ENCODE peak calls at places on chromosome 1, in nine cellular contexts. T is AG04449, O is foreskin fibroblast, K is heart right ventricle, L is psoas muscle, Q is GM23338, G is spleen, M is PC-3, W is PC-9. F is an unnamed sample.
A peak's percentile ranks its signal among the peaks of the same experiment; 100 is the strongest.

GRCh38 chr1:55725378-55725777 is 510.2 kb upstream of the USP24 start:
- DNase-seq in W (peak; percentile 92), G (no peak), M (peak; percentile 93), Q (no peak), T (no peak), K (no peak), L (no peak), O (peak; percentile 39), F (no peak)

GRCh38 chr1:216212826-216213225 is 210.4 kb downstream of the USH2A start:
- DNase-seq in O (no peak), L (no peak), K (no peak), Q (no peak), M (no peak), W (no peak), T (no peak), G (no peak), F (no peak)

GRCh38 chr1:2194319-2194897 is at the start of gene FAAP20:
- DNase-seq in Q (peak; percentile 80), O (peak; percentile 84), W (no peak), K (peak; percentile 76), G (no peak), M (peak; percentile 72), T (no peak), L (no peak), F (no peak)

GRCh38 chr1:2594641-2595131 is 8.1 kb downstream of the PRXL2B start:
- DNase-seq in T (no peak), W (no peak), G (peak; percentile 72), K (peak; percentile 20), L (no peak), Q (no peak), O (no peak), M (no peak), F (no peak)

GRCh38 chr1:65773391-65773790 is 19.3 kb upstream of the PDE4B start:
- DNase-seq in M (peak; percentile 85), O (peak; percentile 39), L (no peak), T (no peak), W (no peak), Q (no peak), K (no peak), G (no peak), F (no peak)

GRCh38 chr1:170214980-170215910 is 69.5 kb downstream of the NTMT2 start:
- DNase-seq in K (no peak), L (peak; percentile 30), Q (no peak), T (no peak), O (no peak), M (no peak), W (no peak), G (no peak), F (no peak)

GRCh38 chr1:85628791-85629531 is 48.4 kb downstream of the CCN1 start:
- DNase-seq in M (peak; percentile 86), G (no peak), K (peak; percentile 38), O (peak; percentile 94), Q (peak; percentile 67), W (no peak), T (peak; percentile 92), L (peak; percentile 37), F (no peak)

GRCh38 chr1:100799548-100799947 is 80.0 kb downstream of the VCAM1 start:
- DNase-seq in L (no peak), Q (no peak), O (no peak), W (no peak), M (peak; percentile 15), T (no peak), K (no peak), G (no peak), F (no peak)

DNA sequence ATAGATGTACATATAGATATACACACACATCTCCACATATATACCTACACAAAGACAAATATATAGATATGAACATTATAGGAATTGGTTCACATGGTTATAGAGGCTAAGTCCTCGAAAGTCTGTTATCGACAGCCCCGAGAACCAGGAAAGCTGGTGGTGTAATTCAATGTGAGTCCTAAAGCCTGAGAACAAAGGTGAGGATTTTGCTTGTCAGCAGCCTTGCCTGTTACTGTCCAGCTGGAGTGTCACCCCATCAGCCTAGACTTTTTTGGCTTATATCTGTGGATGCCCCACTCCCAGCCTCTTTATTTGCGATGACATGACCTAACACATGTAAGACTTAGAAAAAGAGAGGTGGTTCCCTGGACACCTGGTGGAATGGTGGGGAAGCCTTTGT is 97.0 kb downstream of the GIPC2 start:
- DNase-seq in G (no peak), W (no peak), O (no peak), M (no peak), K (no peak), T (no peak), L (no peak), Q (no peak), F (no peak)
- H3K4me3 ChIP-seq in G (peak overlapping the region; percentile 2), W (no peak overlapping the region), O (no peak overlapping the region), M (no peak overlapping the region), K (no peak overlapping the region), T (no peak overlapping the region), L (no peak overlapping the region), Q (no peak overlapping the region), F (no peak overlapping the region)

DNA sequence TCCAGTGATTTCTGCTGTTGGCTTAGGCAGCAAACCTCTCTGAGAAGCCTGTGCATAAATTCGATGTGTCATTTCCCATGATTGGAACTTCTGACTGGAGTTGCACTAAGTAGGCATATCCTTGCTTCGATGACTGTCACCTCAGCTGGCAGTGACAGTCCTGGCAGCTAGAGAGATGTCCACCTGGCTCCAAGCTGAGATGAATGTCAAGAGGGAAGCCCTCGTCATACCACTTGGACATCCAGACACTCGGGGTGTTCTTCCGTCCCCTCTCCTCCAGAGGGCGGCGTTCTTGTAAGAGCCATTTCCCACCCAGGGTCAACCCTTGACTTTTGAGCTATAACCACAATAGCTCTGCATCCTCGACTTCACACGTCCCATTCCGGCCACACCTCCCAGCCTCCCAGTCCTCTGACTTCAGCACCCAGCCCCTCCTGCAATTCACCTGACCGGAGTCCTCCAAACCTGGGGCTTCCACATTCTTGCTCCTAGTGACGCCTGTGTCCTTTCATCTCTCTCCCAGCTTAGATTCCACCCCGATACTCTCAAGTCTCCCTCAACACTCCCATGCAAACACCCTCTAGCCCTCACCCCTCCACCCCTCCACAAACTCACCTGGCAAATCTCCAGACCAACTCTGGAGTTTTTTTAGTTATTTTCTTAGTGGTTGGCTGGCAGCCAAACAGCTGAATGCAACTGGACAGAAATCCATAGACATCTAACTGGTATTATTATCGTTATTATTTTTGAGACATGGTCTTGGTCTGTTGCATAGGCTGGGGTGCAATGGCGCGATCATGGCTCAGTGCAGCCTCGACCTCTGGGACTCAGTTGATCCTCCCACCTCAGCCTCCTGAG is 17.4 kb downstream of the CA6 start:
- DNase-seq in T (no peak), L (peak; percentile 26), O (peak; percentile 39), Q (peak; percentile 95), K (no peak), M (peak; percentile 56), W (peak; percentile 63), G (no peak), F (no peak)
- TF ChIP-seq CTCF in T (peak; percentile 37), L (peak; percentile 15), O (peak; percentile 54), Q (peak; percentile 80), K (peak; percentile 31), M (peak; percentile 73), W (peak; percentile 56), G (peak; percentile 55), F (peak; percentile 55)

DNA sequence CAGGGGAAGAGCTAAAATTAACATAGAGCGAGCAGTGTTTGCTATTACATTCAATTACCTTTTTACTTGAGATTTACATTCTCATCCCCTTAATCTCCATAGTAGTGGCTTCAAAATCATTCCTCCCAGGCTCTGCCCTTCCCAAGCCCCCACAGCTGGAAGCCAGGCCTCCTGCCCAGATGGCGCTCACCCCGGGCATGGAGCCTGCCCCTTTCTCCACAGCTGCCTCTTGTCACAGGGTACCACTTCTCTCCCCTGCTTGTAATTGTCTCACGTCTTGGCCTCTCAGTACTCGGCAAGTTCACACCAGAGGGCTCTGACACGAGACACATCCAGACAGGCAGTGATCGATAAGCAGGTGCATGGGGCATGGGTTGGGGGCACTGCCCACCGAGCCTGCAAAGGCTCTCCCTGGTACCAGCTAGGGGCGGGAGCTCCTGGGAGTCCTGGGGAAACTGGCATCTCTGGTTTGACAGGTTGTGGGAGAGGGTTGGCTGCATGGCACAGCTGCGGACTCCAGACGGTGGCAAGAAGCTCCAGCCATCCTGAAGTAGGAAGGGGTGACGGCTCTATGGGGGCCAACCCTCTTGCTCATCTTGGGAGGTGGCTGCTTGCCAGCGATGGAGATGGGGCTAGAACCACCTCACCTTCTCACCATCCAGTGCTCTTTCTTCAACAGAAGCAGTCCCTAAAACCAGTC is 20.1 kb downstream of the CASZ1 start:
- DNase-seq in M (peak; percentile 53), T (no peak), G (no peak), K (no peak), L (no peak), W (no peak), O (no peak), Q (no peak), F (no peak)
- H3K4me3 ChIP-seq in M (no peak overlapping the region), T (no peak overlapping the region), G (no peak overlapping the region), K (no peak overlapping the region), L (no peak overlapping the region), W (no peak overlapping the region), O (no peak overlapping the region), Q (no peak overlapping the region), F (no peak overlapping the region)

DNA sequence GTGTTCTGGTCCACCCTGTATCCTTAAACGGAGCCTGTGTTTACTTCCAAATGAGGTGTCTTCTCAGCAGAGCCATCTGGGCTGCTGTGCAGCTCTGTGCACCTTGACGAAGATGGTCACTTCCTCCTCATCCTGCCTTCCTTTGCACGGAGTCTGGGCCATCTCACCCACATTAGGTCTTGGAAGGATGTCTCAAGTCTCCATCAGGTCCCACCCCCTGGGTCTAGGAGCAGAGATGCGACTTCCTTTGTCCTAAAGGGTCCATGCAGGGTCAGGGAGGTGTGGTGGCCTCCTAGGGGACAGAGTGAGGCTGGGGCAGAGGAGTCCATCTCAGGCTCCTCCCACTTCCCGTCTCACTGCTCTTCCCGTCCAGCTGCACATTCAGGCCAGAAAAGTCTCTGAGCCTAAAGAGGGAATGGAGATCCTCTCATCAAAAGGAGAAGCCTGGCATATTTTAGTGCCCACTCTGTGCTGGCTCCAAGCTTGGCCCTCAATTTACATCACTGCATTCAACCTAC is 209.2 kb downstream of the MATN1 start:
- DNase-seq in G (peak; percentile 21), L (no peak), O (no peak), W (no peak), M (no peak), Q (no peak), T (no peak), K (no peak), F (no peak)
- TF ChIP-seq CTCF in G (no peak), L (no peak), O (no peak), W (no peak), M (no peak), Q (no peak), T (no peak), K (no peak), F (no peak)

GRCh38 chr1:94118471-94118870 is 2.5 kb downstream of the ABCA4 start:
- DNase-seq in M (no peak), L (no peak), T (no peak), O (no peak), W (no peak), K (no peak), Q (no peak), G (peak; percentile 55), F (no peak)

GRCh38 chr1:94119796-94120590 is 955 bp downstream of the ABCA4 start:
- DNase-seq in W (no peak), O (peak; percentile 24), G (peak; percentile 18), L (no peak), Q (no peak), T (no peak), M (no peak), K (no peak), F (no peak)

GRCh38 chr1:94119306-94119705 is 1.6 kb downstream of the ABCA4 start:
- DNase-seq in T (no peak), G (peak; percentile 47), W (no peak), M (no peak), K (no peak), O (no peak), L (no peak), Q (no peak), F (no peak)

GRCh38 chr1:94117250-94117851 is 3.6 kb downstream of the ABCA4 start:
- DNase-seq in Q (no peak), M (no peak), W (no peak), T (no peak), L (no peak), G (peak; percentile 44), K (no peak), O (no peak), F (no peak)

GRCh38 chr1:94118013-94118412 is 2.9 kb downstream of the ABCA4 start:
- DNase-seq in W (peak; percentile 95), O (peak; percentile 27), Q (no peak), L (no peak), K (no peak), G (peak; percentile 22), T (no peak), M (no peak), F (no peak)
- H3K4me3 ChIP-seq in W (no peak overlapping the region), O (no peak overlapping the region), Q (no peak overlapping the region), L (no peak overlapping the region), K (no peak overlapping the region), G (no peak overlapping the region), T (no peak overlapping the region), M (no peak overlapping the region), F (no peak overlapping the region)